ENCODE peak calls at places on chromosomes 16 and 17, in five cellular contexts. E is AG04450, S is NB4, M is H9, Y is choroid plexus epithelial cell. T is an unnamed sample.

GRCh38 chr17:32806646-32807045 is 70.3 kb downstream of the MYO1D start:
- DNase-seq in E (no peak), S (no peak), M (no peak), Y (no peak), T (no peak)

GRCh38 chr16:53625221-53625620 is 78.4 kb downstream of the RPGRIP1L start:
- DNase-seq in E (no peak), S (no peak), M (no peak), Y (no peak), T (no peak)

GRCh38 chr16:52578007-52578828 is 31.3 kb upstream of the TOX3 start:
- DNase-seq in E (no peak), S (no peak), M (no peak), Y (no peak), T (no peak)

GRCh38 chr16:49876716-49877129 is 20.8 kb upstream of the ZNF423 start:
- DNase-seq in E (no peak), S (peak), M (peak), Y (peak), T (no peak)

GRCh38 chr16:14668556-14669223 is 25.4 kb downstream of the PLA2G10 start:
- DNase-seq in E (no peak), S (no peak), M (no peak), Y (no peak), T (no peak)

GRCh38 chr16:89318871-89319627 is 101.5 kb downstream of the ZNF778 start:
- DNase-seq in E (no peak), S (no peak), M (no peak), Y (no peak), T (no peak)

GRCh38 chr16:85423631-85424030 is 189.5 kb upstream of the GSE1 start:
- DNase-seq in E (no peak), S (no peak), M (no peak), Y (no peak), T (no peak)

GRCh38 chr17:47834756-47835155 is 3.3 kb downstream of the LRRC46 start:
- DNase-seq in E (no peak), S (no peak), M (no peak), Y (no peak), T (no peak)

GRCh38 chr16:55875273-55875672 is at the start of gene CES5A:
- DNase-seq in E (no peak), S (no peak), M (no peak), Y (no peak), T (no peak)

DNA sequence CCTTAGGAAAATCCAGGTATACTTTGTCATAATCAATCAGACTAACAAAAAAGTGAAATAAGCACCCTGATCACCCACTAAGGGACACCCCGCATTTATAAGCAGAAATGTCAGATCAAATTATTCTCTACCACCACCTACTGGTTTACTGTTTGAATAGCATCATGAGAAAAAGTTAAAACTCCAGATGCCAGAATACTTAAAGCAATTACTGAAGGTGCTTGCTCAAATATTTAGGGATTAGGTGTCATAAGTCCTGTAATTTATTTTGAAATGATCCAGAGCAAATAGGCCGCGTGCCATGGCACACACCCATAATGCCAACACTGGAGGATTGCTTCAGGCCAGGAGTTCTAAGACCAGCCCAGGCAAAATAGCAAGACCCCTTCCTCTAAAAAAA is 2.3 kb downstream of the TOP2A start:
- DNase-seq in E (peak), S (peak), M (no peak), Y (peak), T (no peak)
- TF ChIP-seq CTCF in E (peak), S (peak), M (peak), Y (peak), T (peak)

DNA sequence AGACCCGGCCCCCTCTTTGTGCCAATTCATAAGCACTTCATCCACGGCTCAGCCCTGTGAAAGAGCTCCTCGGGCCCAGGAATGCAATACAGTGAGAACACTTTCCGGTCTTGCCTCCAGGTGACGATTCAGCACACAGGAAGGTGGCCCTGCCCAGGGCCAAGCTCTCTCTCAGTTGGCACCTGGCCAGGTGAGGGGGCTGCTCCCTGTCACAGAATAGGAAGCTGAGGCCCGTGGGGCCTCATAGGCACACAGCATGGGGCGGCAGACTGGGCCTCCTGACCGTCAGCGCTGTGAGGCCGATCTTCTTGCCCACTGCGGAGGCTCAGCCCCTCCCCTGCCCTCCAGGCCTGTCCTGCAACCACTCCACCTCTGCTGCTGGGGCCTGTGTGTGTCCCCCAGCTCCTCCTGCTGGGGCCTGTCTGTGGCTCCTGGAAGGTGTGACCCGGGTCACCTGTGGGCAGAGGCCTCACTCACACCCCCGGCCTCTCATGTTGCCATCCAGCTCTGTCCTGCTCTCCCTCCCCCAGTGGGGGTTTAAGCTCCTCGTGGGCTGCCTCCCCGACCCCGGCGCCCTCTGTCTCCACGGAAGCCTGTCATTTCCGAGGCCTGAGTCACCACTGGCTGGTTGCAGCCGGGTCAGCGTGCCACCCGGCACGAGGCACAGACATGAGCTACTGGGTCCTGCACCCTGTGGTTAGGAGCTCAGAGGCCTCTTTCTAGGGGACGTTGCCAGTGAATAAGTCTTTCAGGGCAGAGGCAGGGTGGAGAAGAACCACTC is 114.4 kb downstream of the SEC14L1 start:
- DNase-seq in E (peak), S (peak), M (peak), Y (peak), T (peak)
- TF ChIP-seq CTCF in E (no peak), S (no peak), M (no peak), Y (peak), T (no peak)

GRCh38 chr17:43840814-43841213 is 6.2 kb upstream of the CD300LG start:
- DNase-seq in E (no peak), S (peak), M (no peak), Y (peak), T (no peak)
- TF ChIP-seq CTCF in E (peak), S (peak), M (peak), Y (peak), T (no peak)

GRCh38 chr16:68083861-68084503 is 1.2 kb upstream of the NFATC3 start:
- DNase-seq in E (no peak), S (peak), M (no peak), Y (peak), T (no peak)

GRCh38 chr16:68086336-68086821 is 1.2 kb downstream of the NFATC3 start:
- DNase-seq in E (no peak), S (peak), M (no peak), Y (peak), T (no peak)

GRCh38 chr16:68084504-68085258 is 489 bp upstream of the NFATC3 start:
- DNase-seq in E (no peak), S (peak), M (peak), Y (peak), T (no peak)

GRCh38 chr16:68086860-68087268 is 1.7 kb downstream of the NFATC3 start:
- DNase-seq in E (no peak), S (no peak), M (no peak), Y (no peak), T (no peak)

DNA sequence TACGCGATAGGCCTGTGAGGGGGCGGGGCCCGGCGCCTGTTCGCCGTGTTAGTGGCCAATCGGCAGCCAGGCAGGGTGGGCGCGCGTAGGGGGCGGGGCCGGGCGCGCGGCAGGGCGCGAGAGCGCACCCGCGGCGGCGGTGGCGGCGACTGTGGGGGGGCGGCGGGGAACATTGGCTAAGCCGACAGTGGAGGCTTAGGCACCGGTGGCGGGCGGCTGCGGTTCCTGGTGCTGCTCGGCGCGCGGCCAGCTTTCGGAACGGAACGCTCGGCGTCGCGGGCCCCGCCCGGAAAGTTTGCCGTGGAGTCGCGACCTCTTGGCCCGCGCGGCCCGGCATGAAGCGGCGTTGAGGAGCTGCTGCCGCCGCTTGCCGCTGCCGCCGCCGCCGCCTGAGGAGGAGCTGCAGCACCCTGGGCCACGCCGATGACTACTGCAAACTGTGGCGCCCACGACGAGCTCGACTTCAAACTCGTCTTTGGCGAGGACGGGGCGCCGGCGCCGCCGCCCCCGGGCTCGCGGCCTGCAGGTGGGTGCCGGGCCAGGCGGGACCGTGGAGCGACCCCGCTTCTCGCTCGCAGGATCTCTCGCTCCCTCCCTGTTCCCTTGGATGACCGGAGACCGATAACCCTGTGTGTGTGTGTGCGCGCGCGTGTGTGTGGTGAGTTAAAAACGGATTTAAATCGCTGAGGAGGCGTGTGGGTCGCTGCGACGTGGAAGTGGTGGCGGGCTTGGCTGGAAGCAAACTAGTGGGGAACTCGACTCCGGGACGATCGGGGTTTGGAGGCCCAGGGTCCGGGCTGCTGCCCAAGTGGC is at the start of gene NFATC3:
- DNase-seq in E (peak), S (peak), M (peak), Y (peak), T (peak)
- TF ChIP-seq CTCF in E (no peak), S (no peak), M (peak), Y (no peak), T (peak)

GRCh38 chr16:57736419-57737281 is 1.1 kb downstream of the KATNB1 start:
- DNase-seq in E (peak), S (no peak), M (peak), Y (peak), T (peak)
- TF ChIP-seq CTCF in E (peak), S (no peak), M (no peak), Y (peak), T (no peak)

DNA sequence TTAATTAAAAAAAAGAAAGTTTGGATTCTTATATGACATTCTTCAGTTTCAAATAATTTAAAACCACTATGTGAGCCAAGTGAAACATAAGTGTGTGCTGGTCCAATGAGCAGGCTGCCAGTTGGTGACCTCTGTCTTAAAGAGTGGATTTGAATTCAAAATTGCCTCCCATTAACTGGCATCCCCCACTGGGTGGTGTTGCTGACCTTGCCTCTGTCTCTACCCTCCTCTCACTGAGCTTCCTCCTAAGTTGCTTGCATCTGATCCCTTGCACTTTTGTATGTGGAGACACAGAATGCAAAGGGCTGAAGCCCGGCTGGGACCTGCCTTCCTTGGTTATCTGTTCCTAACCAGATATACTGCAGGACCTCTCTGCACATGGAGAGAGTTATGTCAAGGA is 160.6 kb downstream of the CYLD start:
- DNase-seq in E (no peak), S (peak), M (no peak), Y (no peak), T (no peak)
- TF ChIP-seq CTCF in E (no peak), S (peak), M (peak), Y (no peak), T (no peak)